ENCODE peak calls at places on chromosomes 13 and 19, in four cellular contexts. J is GM12865, P is heart right ventricle, C is NCI-H1092. V is an unnamed sample.

GRCh38 chr19:13861714-13862531 is 15.0 kb upstream of the NANOS3 start:
- DNase-seq in C (peak), P (peak), J (peak), V (peak)

GRCh38 chr13:99572921-99573320 is 71.6 kb downstream of the TM9SF2 start:
- DNase-seq in C (no peak), P (no peak), J (no peak), V (no peak)

GRCh38 chr13:28655566-28655965 is 3.4 kb upstream of the POMP start:
- DNase-seq in C (no peak), P (no peak), J (no peak), V (no peak)

GRCh38 chr13:72062566-72062965 is 195.6 kb upstream of the DACH1 start:
- DNase-seq in P (no peak), C (no peak), J (peak), V (peak)

GRCh38 chr19:53182202-53182601 is 11.0 kb downstream of the ZNF665 start:
- DNase-seq in J (no peak), P (no peak), C (no peak), V (no peak)

GRCh38 chr13:38990693-38991092 is at the start of gene STOML3:
- DNase-seq in J (no peak), P (no peak), C (no peak), V (no peak)

GRCh38 chr13:101612736-101613135 is 160.3 kb downstream of the ITGBL1 start:
- DNase-seq in C (no peak), P (no peak), J (no peak), V (no peak)

GRCh38 chr13:39433705-39434104 is 169.3 kb downstream of the LHFPL6 start:
- DNase-seq in J (no peak), P (no peak), C (no peak), V (no peak)

GRCh38 chr19:32652893-32653625 is 21.9 kb downstream of the ANKRD27 start:
- DNase-seq in P (peak), J (no peak), C (no peak), V (no peak)

GRCh38 chr19:7397687-7398086 is 49.0 kb downstream of the ARHGEF18 start:
- DNase-seq in P (no peak), C (no peak), J (no peak), V (no peak)

GRCh38 chr19:38063921-38064320 is 156.9 kb downstream of the SIPA1L3 start:
- DNase-seq in J (no peak), P (no peak), C (no peak), V (no peak)

GRCh38 chr19:11944656-11945055 is 19.7 kb downstream of the ZNF700 start:
- DNase-seq in J (no peak), C (no peak), P (no peak), V (no peak)

GRCh38 chr19:10450853-10451609 is 30.7 kb downstream of the PDE4A start:
- DNase-seq in C (no peak), P (no peak), J (peak), V (no peak)

GRCh38 chr13:44904982-44905381 is 84.3 kb downstream of the NUFIP1 start:
- DNase-seq in C (no peak), J (no peak), P (peak), V (no peak)

GRCh38 chr13:38763446-38764381 is 76.8 kb downstream of the FREM2 start:
- DNase-seq in P (no peak), J (peak), C (peak), V (peak)

GRCh38 chr13:109781384-109782065 is 4.9 kb downstream of the IRS2 start:
- DNase-seq in P (no peak), J (no peak), C (no peak), V (no peak)

GRCh38 chr19:55581145-55581827 is 638 bp upstream of the ZNF579 start:
- DNase-seq in P (no peak), C (no peak), J (no peak), V (no peak)

GRCh38 chr13:107765724-107766436 is 449.5 kb downstream of the LIG4 start:
- DNase-seq in J (no peak), C (peak), P (no peak), V (no peak)

GRCh38 chr13:23399254-23399796 is 34.2 kb downstream of the SACS start:
- DNase-seq in P (no peak), C (no peak), J (no peak), V (no peak)

GRCh38 chr13:90032841-90033493 is 1314.5 kb upstream of the MIR17HG start:
- DNase-seq in J (no peak), C (no peak), P (no peak), V (no peak)

GRCh38 chr19:18496167-18496979 is 25.5 kb downstream of the ELL start:
- DNase-seq in J (peak), C (no peak), P (no peak), V (peak)

GRCh38 chr13:51284339-51284738 is 55.2 kb upstream of the SERPINE3 start:
- DNase-seq in J (no peak), P (no peak), C (no peak), V (no peak)

GRCh38 chr19:38209152-38209551 is 14.9 kb downstream of the DPF1 start:
- DNase-seq in J (no peak), C (no peak), P (no peak), V (no peak)

GRCh38 chr13:99981115-99982020 is at the start of gene ZIC2:
- DNase-seq in P (no peak), C (peak), J (peak), V (peak)